ENCODE peak calls at places on chromosomes 6 and 20, in four cellular contexts. X is Peyer's patch, O is cardiac fibroblast, W is gastrocnemius medialis. S is an unnamed sample.

GRCh38 chr6:23114812-23115504 is 545.6 kb downstream of the HDGFL1 start:
- DNase-seq in X (no peak), O (no peak), W (no peak), S (no peak)

GRCh38 chr6:72622094-72622540 is 253 bp downstream of the KCNQ5 start:
- DNase-seq in X (peak; percentile 70), O (peak; percentile 49), W (peak; percentile 54), S (no peak)

GRCh38 chr6:72758901-72759300 is 137.0 kb downstream of the KCNQ5 start:
- DNase-seq in X (no peak), O (no peak), W (no peak), S (no peak)

GRCh38 chr20:2751347-2751867 is 49.0 kb downstream of the CPXM1 start:
- DNase-seq in X (peak; percentile 42), O (no peak), W (no peak), S (no peak)

GRCh38 chr6:15484115-15484514 is 178.7 kb downstream of the DTNBP1 start:
- DNase-seq in X (no peak), O (no peak), W (peak; percentile 77), S (no peak)

GRCh38 chr6:106125925-106126435 is 39.8 kb downstream of the PRDM1 start:
- DNase-seq in X (peak; percentile 77), O (no peak), W (no peak), S (no peak)

GRCh38 chr6:2917065-2917464 is 14.0 kb upstream of the SERPINB9 start:
- DNase-seq in X (no peak), O (no peak), W (no peak), S (no peak)

GRCh38 chr20:50642288-50642803 is 49.0 kb downstream of the RIPOR3 start:
- DNase-seq in X (no peak), O (peak; percentile 53), W (no peak), S (no peak)

GRCh38 chr6:166713608-166714510 is 86.8 kb upstream of the RPS6KA2 start:
- DNase-seq in X (no peak), O (no peak), W (no peak), S (no peak)

GRCh38 chr6:133880006-133880405 is 8.9 kb upstream of the TCF21 start:
- DNase-seq in X (no peak), O (no peak), W (no peak), S (no peak)

GRCh38 chr20:56463428-56463827 is 5.0 kb upstream of the RTF2 start:
- DNase-seq in X (no peak), O (no peak), W (no peak), S (no peak)

GRCh38 chr6:34020278-34020677 is 125.6 kb downstream of the GRM4 start:
- DNase-seq in X (no peak), O (no peak), W (no peak), S (no peak)

GRCh38 chr6:156562019-156562418 is 215.2 kb upstream of the ARID1B start:
- DNase-seq in X (no peak), O (no peak), W (no peak), S (no peak)

GRCh38 chr6:25318589-25318988 is 39.4 kb downstream of the CARMIL1 start:
- DNase-seq in X (no peak), O (no peak), W (no peak), S (no peak)

GRCh38 chr20:60491261-60491660 is 533.0 kb downstream of the CDH26 start:
- DNase-seq in X (no peak), O (no peak), W (no peak), S (no peak)

GRCh38 chr6:134410531-134410930 is 92.6 kb upstream of the SGK1 start:
- DNase-seq in X (no peak), O (no peak), W (no peak), S (no peak)

GRCh38 chr20:36313476-36313875 is 7.3 kb downstream of the DLGAP4 start:
- DNase-seq in X (no peak), O (no peak), W (no peak), S (no peak)

GRCh38 chr6:148239777-148240462 is 102.7 kb upstream of the SASH1 start:
- DNase-seq in X (no peak), O (peak; percentile 37), W (no peak), S (no peak)

GRCh38 chr6:31615748-31616147 is 714 bp downstream of the AIF1 start:
- DNase-seq in X (no peak), O (no peak), W (no peak), S (no peak)

GRCh38 chr6:21949211-21949801 is 347.5 kb downstream of the PRL start:
- DNase-seq in X (no peak), O (no peak), W (no peak), S (no peak)

GRCh38 chr6:25717856-25718740 is 36.4 kb upstream of the SLC17A4 start:
- DNase-seq in X (no peak), O (peak; percentile 58), W (no peak), S (no peak)

GRCh38 chr6:19538086-19538485 is 299.1 kb upstream of the ID4 start:
- DNase-seq in X (peak; percentile 77), O (no peak), W (no peak), S (no peak)

GRCh38 chr6:156901309-156902019 is 124.3 kb downstream of the ARID1B start:
- DNase-seq in X (no peak), O (no peak), W (no peak), S (no peak)

GRCh38 chr6:111199935-111200822 is 112.9 kb downstream of the SLC16A10 start:
- DNase-seq in X (no peak), O (no peak), W (no peak), S (no peak)

DNA sequence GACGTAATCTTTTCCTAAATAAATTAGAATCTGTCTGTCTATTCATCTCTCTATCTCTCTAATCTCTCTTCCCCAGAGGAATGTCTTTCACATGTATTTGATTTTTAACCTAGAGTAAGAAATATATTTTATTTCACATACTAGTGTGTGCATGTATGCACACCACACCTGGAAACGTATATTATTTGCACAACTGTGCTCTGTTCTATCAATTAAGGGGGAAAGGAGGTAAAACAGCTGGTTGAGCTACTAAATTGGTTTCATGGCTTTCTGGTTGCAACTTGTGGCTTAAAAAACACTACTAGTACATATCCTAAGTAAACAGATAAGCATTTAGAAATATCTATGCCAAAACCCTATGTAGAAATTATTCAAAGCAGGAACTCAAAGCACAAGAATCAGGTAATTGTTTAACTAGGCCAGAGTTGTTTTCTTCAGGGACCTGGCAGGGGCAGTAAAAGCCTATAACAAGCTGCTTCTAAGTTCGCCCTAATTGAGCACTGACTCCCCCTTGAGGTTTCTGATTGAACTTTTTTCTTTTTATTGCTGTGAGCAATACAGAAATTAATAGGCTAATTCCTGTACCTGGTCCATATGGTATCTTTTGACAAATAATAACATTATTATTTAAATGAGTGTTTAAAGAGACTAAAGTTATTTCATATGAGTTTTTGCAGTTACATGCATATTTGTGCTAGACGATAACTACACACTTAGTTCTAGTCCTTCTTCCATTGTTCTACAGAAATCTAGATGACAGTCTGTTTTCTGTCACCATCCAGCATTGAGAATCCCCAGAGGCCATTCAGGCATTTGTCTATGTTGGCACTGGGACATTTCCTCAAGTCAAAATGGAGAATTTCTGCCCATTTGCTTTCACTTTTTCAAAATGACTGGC is 88.6 kb downstream of the MCHR2 start:
- DNase-seq in X (no peak), O (peak; percentile 41), W (no peak), S (peak; percentile 3)
- TF ChIP-seq CTCF in X (peak; percentile 46), O (peak; percentile 68), W (peak; percentile 23), S (peak; percentile 50)

GRCh38 chr20:22453244-22454080 is 130.9 kb downstream of the FOXA2 start:
- DNase-seq in X (peak; percentile 51), O (peak; percentile 26), W (no peak), S (no peak)
- TF ChIP-seq CTCF in X (peak; percentile 62), O (peak; percentile 68), W (no peak), S (peak; percentile 65)

GRCh38 chr6:160750276-160750689 is 48.2 kb downstream of the PLG start:
- DNase-seq in X (no peak), O (no peak), W (no peak), S (no peak)
- TF ChIP-seq CTCF in X (no peak), O (no peak), W (no peak), S (peak; percentile 24)

GRCh38 chr20:57619053-57619831 is 984 bp downstream of the ZBP1 start:
- DNase-seq in X (peak; percentile 94), O (no peak), W (peak; percentile 38), S (no peak)
- TF ChIP-seq CTCF in X (no peak), O (no peak), W (no peak), S (no peak)

GRCh38 chr6:6678185-6678671 is 89.7 kb downstream of the LY86 start:
- DNase-seq in X (peak; percentile 72), O (peak; percentile 40), W (no peak), S (no peak)

GRCh38 chr6:6679633-6680032 is 91.1 kb downstream of the LY86 start:
- DNase-seq in X (no peak), O (no peak), W (no peak), S (no peak)

GRCh38 chr6:6678811-6679210 is 90.3 kb downstream of the LY86 start:
- DNase-seq in X (no peak), O (no peak), W (no peak), S (no peak)

GRCh38 chr6:6676910-6677441 is 88.5 kb downstream of the LY86 start:
- DNase-seq in X (peak; percentile 93), O (peak; percentile 80), W (peak; percentile 68), S (peak; percentile 51)

GRCh38 chr6:6674872-6675271 is 86.4 kb downstream of the LY86 start:
- DNase-seq in X (no peak), O (no peak), W (no peak), S (no peak)
- TF ChIP-seq CTCF in X (no peak), O (peak; percentile 47), W (no peak), S (peak; percentile 36)

GRCh38 chr20:33910529-33911327 is 83.0 kb upstream of the RALY start:
- DNase-seq in X (no peak), O (no peak), W (no peak), S (no peak)

GRCh38 chr20:33918662-33919061 is 75.0 kb upstream of the RALY start:
- DNase-seq in X (no peak), O (no peak), W (no peak), S (no peak)

GRCh38 chr20:33917813-33918525 is 75.7 kb upstream of the RALY start:
- DNase-seq in X (no peak), O (peak; percentile 25), W (no peak), S (no peak)

GRCh38 chr20:33915726-33916331 is 77.9 kb upstream of the RALY start:
- DNase-seq in X (peak; percentile 81), O (no peak), W (peak; percentile 40), S (no peak)

DNA sequence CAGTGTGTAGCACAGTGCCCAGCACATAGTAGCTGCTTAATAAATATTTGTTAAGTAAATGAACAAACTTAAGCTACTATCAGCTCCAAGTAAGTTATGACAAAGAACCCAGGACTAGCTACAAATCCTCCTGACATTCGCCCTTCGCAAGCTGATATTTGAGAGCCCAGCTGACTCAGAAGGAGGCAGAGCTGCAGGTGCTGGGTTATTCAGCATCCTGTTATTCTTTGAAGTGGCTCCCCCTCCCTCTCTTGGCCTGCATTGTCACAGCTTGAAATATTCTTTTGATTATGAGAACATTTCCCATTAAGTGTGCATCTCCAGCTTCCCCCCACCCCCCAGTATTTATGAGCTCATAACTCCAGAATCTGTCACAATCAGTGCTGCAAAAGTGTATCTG is 78.8 kb upstream of the RALY start:
- DNase-seq in X (no peak), O (peak; percentile 43), W (no peak), S (no peak)
- TF ChIP-seq CTCF in X (no peak), O (peak; percentile 13), W (no peak), S (peak; percentile 2)